ENCODE peak calls at places on chromosomes 16 and 17, in nine cellular contexts. E is tibial nerve, U is body of pancreas, T is lower lobe of right lung, Z is ovary, J is mammary epithelial cell, M is PC-9, S is transverse colon, D is brain microvascular endothelial cell. X is an unnamed sample.

GRCh38 chr17:4800462-4801185 is 1.5 kb downstream of the C17orf114 start:
- DNase-seq in E (no peak), U (no peak), T (no peak), Z (no peak), J (no peak), M (no peak), S (no peak), D (no peak), X (no peak)

GRCh38 chr16:48810803-48811453 is 200.9 kb upstream of the N4BP1 start:
- DNase-seq in E (no peak), U (no peak), T (no peak), Z (no peak), J (no peak), M (no peak), S (no peak), D (no peak), X (no peak)

GRCh38 chr16:28843766-28844165 is 2.4 kb downstream of the TUFM start:
- DNase-seq in E (no peak), U (no peak), T (no peak), Z (no peak), J (no peak), M (no peak), S (no peak), D (no peak), X (peak; percentile 71)

GRCh38 chr16:84358601-84359295 is 9.6 kb upstream of the ATP2C2 start:
- DNase-seq in E (no peak), U (no peak), T (no peak), Z (no peak), J (no peak), M (no peak), S (peak; percentile 22), D (no peak), X (no peak)

GRCh38 chr16:58299757-58300349 is 5.0 kb upstream of the PRSS54 start:
- DNase-seq in E (no peak), U (no peak), T (no peak), Z (no peak), J (peak; percentile 4), M (peak; percentile 36), S (peak; percentile 22), D (no peak), X (no peak)

GRCh38 chr16:4693956-4694663 is 748 bp downstream of the NUDT16L1 start:
- DNase-seq in E (no peak), U (peak; percentile 53), T (peak; percentile 67), Z (peak; percentile 65), J (peak; percentile 29), M (peak; percentile 54), S (peak; percentile 56), D (peak; percentile 18), X (peak; percentile 90)

GRCh38 chr17:72416054-72416691 is 295.4 kb downstream of the SOX9 start:
- DNase-seq in E (no peak), U (no peak), T (no peak), Z (no peak), J (peak; percentile 96), M (peak; percentile 48), S (no peak), D (no peak), X (no peak)

GRCh38 chr17:19386276-19386863 is 620 bp downstream of the MFAP4 start:
- DNase-seq in E (peak; percentile 69), U (no peak), T (peak; percentile 85), Z (peak; percentile 78), J (peak; percentile 84), M (no peak), S (peak; percentile 62), D (peak; percentile 66), X (peak; percentile 90)

GRCh38 chr17:57256708-57257112 is 387 bp downstream of the MSI2 start:
- DNase-seq in E (peak; percentile 24), U (peak; percentile 49), T (peak; percentile 53), Z (peak; percentile 48), J (peak; percentile 20), M (peak; percentile 3), S (peak; percentile 34), D (no peak), X (no peak)

GRCh38 chr16:11583889-11584565 is 2.7 kb downstream of the LITAF start:
- DNase-seq in E (no peak), U (no peak), T (peak; percentile 45), Z (no peak), J (peak; percentile 20), M (no peak), S (peak; percentile 67), D (no peak), X (peak; percentile 71)

GRCh38 chr16:84455031-84455430 is 49.4 kb downstream of the MEAK7 start:
- DNase-seq in E (no peak), U (no peak), T (no peak), Z (no peak), J (no peak), M (no peak), S (no peak), D (no peak), X (peak; percentile 19)

GRCh38 chr17:2853111-2853721 is 57.0 kb downstream of the RAP1GAP2 start:
- DNase-seq in E (no peak), U (peak; percentile 64), T (peak; percentile 58), Z (peak; percentile 19), J (peak; percentile 60), M (peak; percentile 67), S (peak; percentile 60), D (peak; percentile 30), X (peak; percentile 82)

GRCh38 chr17:50532452-50533024 is at the start of gene EPN3:
- DNase-seq in E (no peak), U (peak; percentile 83), T (peak; percentile 75), Z (no peak), J (peak; percentile 72), M (peak; percentile 80), S (peak; percentile 82), D (no peak), X (no peak)
- H3K4me3 ChIP-seq in E (no peak within 1 kb of the TSS), U (peak within 1 kb of the TSS; percentile 16), T (peak within 1 kb of the TSS; percentile 23), Z (peak within 1 kb of the TSS; percentile 33), J (peak within 1 kb of the TSS; percentile 51), M (peak within 1 kb of the TSS; percentile 89), S (peak within 1 kb of the TSS; percentile 55), D (no peak within 1 kb of the TSS), X (peak within 1 kb of the TSS; percentile 18)

GRCh38 chr16:23496826-23497542 is 13.3 kb downstream of the GGA2 start:
- DNase-seq in E (peak; percentile 52), U (peak; percentile 57), T (no peak), Z (peak; percentile 47), J (peak; percentile 70), M (peak; percentile 38), S (no peak), D (peak; percentile 8), X (peak; percentile 41)
- H3K27ac ChIP-seq in E (peak overlapping the region; percentile 62), U (peak overlapping the region; percentile 79), T (peak overlapping the region; percentile 80), Z (peak overlapping the region; percentile 45), J (peak overlapping the region; percentile 28), M (no peak overlapping the region), S (no peak overlapping the region), D (no peak overlapping the region), X (peak overlapping the region; percentile 53)

DNA sequence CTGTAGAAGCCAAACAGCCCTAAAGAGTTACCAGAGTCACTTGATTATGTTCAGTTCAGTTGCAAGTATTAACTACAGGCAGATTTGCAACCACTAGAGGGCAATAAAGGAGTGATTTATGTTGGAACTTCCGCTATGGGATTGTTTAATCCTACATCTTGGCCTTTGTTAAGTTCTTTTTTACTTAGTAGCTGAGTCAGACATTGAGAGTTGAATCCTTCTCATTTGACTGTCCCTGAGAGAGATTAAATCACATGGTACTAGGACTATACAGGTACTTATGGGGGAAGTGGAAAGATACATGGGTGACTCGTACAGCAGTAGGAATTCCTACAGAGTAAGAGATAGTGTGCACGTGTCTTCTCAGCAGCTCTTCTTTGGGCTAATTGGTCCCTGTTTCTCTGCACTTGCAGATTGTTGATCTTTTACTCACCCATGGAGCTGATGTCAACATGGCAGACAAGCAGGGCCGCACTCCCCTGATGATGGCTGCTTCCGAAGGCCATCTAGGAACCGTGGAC is 40.3 kb downstream of the CYB561 start:
- DNase-seq in E (peak; percentile 42), U (no peak), T (no peak), Z (no peak), J (peak; percentile 82), M (no peak), S (no peak), D (peak; percentile 63), X (no peak)
- TF ChIP-seq CTCF in E (peak; percentile 63), U (peak; percentile 58), T (peak; percentile 71), Z (no peak), J (peak; percentile 69), M (peak; percentile 74), S (peak; percentile 69), D (peak; percentile 56), X (peak; percentile 20)

GRCh38 chr16:61653544-61653943 is 382.7 kb downstream of the CDH8 start:
- DNase-seq in E (no peak), U (no peak), T (no peak), Z (no peak), J (no peak), M (no peak), S (no peak), D (no peak), X (no peak)
- H3K4me3 ChIP-seq in E (no peak overlapping the region), U (no peak overlapping the region), T (no peak overlapping the region), Z (no peak overlapping the region), J (no peak overlapping the region), M (no peak overlapping the region), S (no peak overlapping the region), D (no peak overlapping the region), X (no peak overlapping the region)

DNA sequence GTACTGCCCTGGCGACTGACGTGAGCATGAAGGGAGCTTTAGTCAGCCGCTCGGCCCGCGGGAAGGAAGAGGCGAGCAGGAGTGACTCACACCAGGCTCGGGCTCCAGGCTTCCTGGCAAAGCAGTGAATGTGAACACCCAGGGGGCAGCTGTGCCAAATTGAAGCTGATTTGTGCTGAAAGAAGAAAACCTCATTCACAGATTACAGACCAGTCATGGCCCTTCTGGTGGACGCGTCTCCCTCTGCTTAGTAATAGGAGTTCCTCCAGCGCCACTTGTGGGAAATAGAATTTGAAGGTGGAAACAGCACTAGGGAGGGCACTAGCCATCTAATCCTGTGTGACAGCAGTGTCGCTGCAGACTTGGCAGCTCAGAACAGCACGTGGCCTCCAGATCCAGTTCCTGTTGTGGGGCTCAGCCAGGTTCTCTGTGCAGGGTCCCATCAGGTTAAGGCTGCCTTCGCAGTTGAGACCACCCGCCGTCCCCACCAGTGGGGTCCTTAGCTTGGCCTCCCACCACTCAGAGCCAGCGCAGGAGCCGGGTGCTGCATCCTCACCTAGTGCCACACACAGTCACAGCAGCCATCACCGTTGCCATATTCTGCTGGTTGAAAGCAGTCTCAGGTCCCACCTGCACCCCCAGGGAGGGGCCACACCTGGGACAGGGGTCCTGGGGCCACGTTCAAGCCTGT is 164.5 kb upstream of the CHMP6 start:
- DNase-seq in E (peak; percentile 37), U (no peak), T (no peak), Z (no peak), J (peak; percentile 86), M (peak; percentile 84), S (no peak), D (peak; percentile 97), X (peak; percentile 84)
- H3K27ac ChIP-seq in E (peak overlapping the region; percentile 56), U (peak overlapping the region; percentile 8), T (no peak overlapping the region), Z (no peak overlapping the region), J (peak overlapping the region; percentile 42), M (peak overlapping the region; percentile 32), S (no peak overlapping the region), D (peak overlapping the region; percentile 72), X (peak overlapping the region; percentile 48)

GRCh38 chr16:2853531-2854073 is 4.4 kb downstream of the PRSS22 start:
- DNase-seq in E (no peak), U (no peak), T (no peak), Z (no peak), J (no peak), M (no peak), S (no peak), D (no peak), X (peak; percentile 54)
- TF ChIP-seq CTCF in E (no peak), U (no peak), T (no peak), Z (no peak), J (no peak), M (no peak), S (no peak), D (no peak), X (no peak)